ENCODE peak calls at places on chromosomes 7 and 10, in four cellular contexts. Z is ovary, A is mesendoderm, W is keratinocyte. H is an unnamed sample. For H3K36me3, the result is how much of the 10 kb centered on the place peaks cover.

GRCh38 chr7:99772565-99772964 is 11.4 kb downstream of the CYP3A4 start:
- DNase-seq in A (no peak), W (no peak), Z (no peak), H (no peak)

GRCh38 chr7:148327379-148327778 is 263.2 kb upstream of the C7orf33 start:
- DNase-seq in A (peak), Z (no peak), W (peak), H (no peak)

GRCh38 chr10:133133471-133134231 is 26.4 kb upstream of the KNDC1 start:
- DNase-seq in A (no peak), Z (no peak), W (no peak), H (no peak)

GRCh38 chr7:87359366-87359765 is 13.9 kb downstream of the CROT start:
- DNase-seq in W (peak), A (no peak), Z (no peak), H (no peak)

GRCh38 chr10:127313996-127314700 is 117.8 kb upstream of the INSYN2A start:
- DNase-seq in W (no peak), Z (no peak), A (no peak), H (no peak)

GRCh38 chr10:34002896-34003295 is 668.4 kb upstream of the NRP1 start:
- DNase-seq in W (no peak), Z (no peak), A (no peak), H (no peak)

GRCh38 chr7:105270117-105270516 is 118.6 kb downstream of the SRPK2 start:
- DNase-seq in A (no peak), Z (no peak), W (no peak), H (no peak)

GRCh38 chr10:110420401-110421193 is 77.1 kb upstream of the DUSP5 start:
- DNase-seq in Z (no peak), A (no peak), W (no peak), H (no peak)

GRCh38 chr10:77251297-77252013 is 386.2 kb downstream of the KCNMA1 start:
- DNase-seq in A (peak), W (no peak), Z (no peak), H (peak)

GRCh38 chr7:47354831-47355541 is 226.9 kb downstream of the TNS3 start:
- DNase-seq in W (no peak), Z (no peak), A (no peak), H (no peak)

GRCh38 chr7:138852469-138852868 is 54.5 kb upstream of the ATP6V0A4 start:
- DNase-seq in Z (no peak), A (no peak), W (no peak), H (no peak)

DNA sequence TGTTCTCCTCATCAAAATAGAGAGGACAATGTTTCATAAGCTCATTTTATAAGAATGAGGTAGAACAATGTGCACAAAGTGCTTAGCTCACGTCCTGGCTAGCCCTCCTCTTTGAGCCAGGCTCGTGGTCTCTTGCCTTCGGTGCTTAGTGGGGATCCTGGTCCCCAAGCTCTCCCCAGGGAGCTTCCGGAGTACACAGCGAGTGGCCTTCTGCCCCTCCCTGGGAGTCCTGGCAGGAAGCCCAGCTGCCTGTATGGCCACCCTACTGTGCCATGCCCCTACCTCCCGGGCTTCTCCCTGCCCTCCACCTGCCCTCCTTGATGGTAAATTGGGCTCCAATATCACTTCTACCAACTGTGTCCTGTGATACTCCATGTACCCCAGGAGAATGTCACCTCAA is 859 bp downstream of the MYO1G start:
- DNase-seq in W (no peak), A (no peak), Z (no peak), H (no peak)
- H3K36me3 ChIP-seq in W (under half), A (under half), Z (under half), H (under half)

GRCh38 chr7:45048748-45049147 is 40.0 kb downstream of the NACAD start:
- DNase-seq in W (no peak), Z (no peak), A (no peak), H (no peak)
- H3K36me3 ChIP-seq in W (under half), Z (under half), A (under half), H (under half)

GRCh38 chr7:135634191-135634878 is 28.0 kb upstream of the STMP1 start:
- DNase-seq in Z (no peak), W (no peak), A (no peak), H (no peak)
- H3K36me3 ChIP-seq in Z (under half), W (under half), A (under half), H (half or more)

GRCh38 chr10:73357821-73358220 is 843 bp downstream of the CFAP70 start:
- DNase-seq in Z (no peak), A (no peak), W (no peak), H (no peak)
- H3K36me3 ChIP-seq in Z (under half), A (under half), W (under half), H (under half)

GRCh38 chr10:68463365-68464093 is 8.2 kb downstream of the DNA2 start:
- DNase-seq in Z (no peak), A (no peak), W (no peak), H (no peak)

GRCh38 chr10:68462536-68462935 is 9.2 kb downstream of the DNA2 start:
- DNase-seq in W (no peak), Z (no peak), A (peak), H (no peak)

GRCh38 chr10:68461032-68461431 is 10.7 kb downstream of the DNA2 start:
- DNase-seq in W (no peak), Z (no peak), A (no peak), H (no peak)
- H3K36me3 ChIP-seq in W (under half), Z (under half), A (under half), H (half or more)

GRCh38 chr7:44477955-44478354 is 12.5 kb downstream of the NUDCD3 start:
- DNase-seq in A (no peak), W (no peak), Z (no peak), H (no peak)
- H3K36me3 ChIP-seq in A (under half), W (under half), Z (under half), H (half or more)

GRCh38 chr10:31508882-31509281 is 189.9 kb downstream of the ZEB1 start:
- DNase-seq in A (peak), Z (no peak), W (no peak), H (no peak)

GRCh38 chr10:31508234-31508633 is 189.2 kb downstream of the ZEB1 start:
- DNase-seq in W (no peak), Z (no peak), A (no peak), H (no peak)

GRCh38 chr10:31509989-31510388 is 191.0 kb downstream of the ZEB1 start:
- DNase-seq in W (no peak), A (no peak), Z (no peak), H (no peak)

DNA sequence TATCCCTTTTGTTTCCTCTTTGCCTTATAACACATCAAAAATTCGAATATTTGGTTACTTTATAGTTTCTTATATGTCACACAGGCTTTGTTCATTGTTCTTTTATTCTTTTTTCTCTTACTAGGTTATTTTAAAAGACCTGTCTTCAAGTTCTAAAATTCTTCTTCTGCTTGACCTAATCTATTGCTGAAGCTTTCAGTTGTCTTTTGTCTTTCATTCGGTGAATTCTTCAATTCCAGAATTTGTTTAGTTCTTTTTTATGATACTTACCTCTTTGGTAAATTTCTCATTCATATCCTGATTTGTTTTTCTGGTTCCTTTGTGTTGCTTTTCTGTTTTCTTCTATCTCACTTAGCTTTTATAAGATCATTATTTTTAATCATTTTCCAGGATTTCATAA is 188.4 kb downstream of the ZEB1 start:
- DNase-seq in Z (no peak), W (no peak), A (no peak), H (no peak)
- H3K36me3 ChIP-seq in Z (under half), W (under half), A (under half), H (under half)

GRCh38 chr10:98246911-98247820 is 20.8 kb downstream of the LOXL4 start:
- DNase-seq in W (no peak), Z (no peak), A (no peak), H (no peak)
- H3K36me3 ChIP-seq in W (under half), Z (under half), A (under half), H (half or more)

GRCh38 chr7:127655720-127656119 is 3.7 kb downstream of the SND1 start:
- DNase-seq in W (no peak), Z (no peak), A (no peak), H (no peak)

GRCh38 chr7:127652333-127653248 is 597 bp downstream of the SND1 start:
- DNase-seq in W (no peak), A (peak), Z (no peak), H (no peak)

GRCh38 chr7:127657500-127657899 is 5.5 kb downstream of the SND1 start:
- DNase-seq in Z (no peak), W (no peak), A (no peak), H (no peak)

GRCh38 chr7:127653396-127653795 is 1.4 kb downstream of the SND1 start:
- DNase-seq in Z (no peak), W (no peak), A (no peak), H (no peak)

GRCh38 chr7:127654404-127655392 is 2.7 kb downstream of the SND1 start:
- DNase-seq in Z (no peak), A (no peak), W (no peak), H (no peak)
- H3K36me3 ChIP-seq in Z (under half), A (under half), W (under half), H (under half)

H was measured in NT2/D1.